ENCODE peak calls at places on chromosomes 7 and 10, in four cellular contexts. B, T, L and J are unnamed samples.

GRCh38 chr7:7639421-7639820 is 1.1 kb upstream of the UMAD1 start:
- DNase-seq in B (no peak), T (no peak), L (no peak), J (no peak)

GRCh38 chr7:99452541-99452940 is 13.4 kb downstream of the ATP5MF start:
- DNase-seq in B (no peak), T (no peak), L (no peak), J (no peak)

GRCh38 chr7:84058311-84059076 is 136.1 kb downstream of the SEMA3A start:
- DNase-seq in B (no peak), T (no peak), L (peak; percentile 60), J (no peak)

GRCh38 chr10:112279482-112279881 is 3.7 kb upstream of the TECTB start:
- DNase-seq in B (no peak), T (no peak), L (no peak), J (no peak)

GRCh38 chr7:78326870-78327269 is 528.3 kb downstream of the PHTF2 start:
- DNase-seq in B (no peak), T (no peak), L (no peak), J (no peak)

GRCh38 chr10:99743841-99744240 is 11.8 kb downstream of the CUTC start:
- DNase-seq in B (no peak), T (no peak), L (no peak), J (no peak)

GRCh38 chr10:60731134-60731883 is 47.0 kb upstream of the CDK1 start:
- DNase-seq in B (no peak), T (peak; percentile 21), L (peak; percentile 35), J (no peak)

GRCh38 chr10:16116404-16117304 is 256.3 kb upstream of the MINDY3 start:
- DNase-seq in B (no peak), T (no peak), L (peak; percentile 25), J (no peak)

GRCh38 chr10:21494221-21495001 is 31.1 kb downstream of the SKIDA1 start:
- DNase-seq in B (no peak), T (peak; percentile 48), L (no peak), J (no peak)

GRCh38 chr7:123682690-123683089 is 27.0 kb downstream of the LMOD2 start:
- DNase-seq in B (no peak), T (no peak), L (peak; percentile 84), J (no peak)

GRCh38 chr10:127980898-127981297 is 74.0 kb downstream of the PTPRE start:
- DNase-seq in B (no peak), T (no peak), L (no peak), J (no peak)